ENCODE peak calls at places on chromosome 13, in ten cellular contexts. L is IMR-90, G is Peyer's patch, W is esophagus squamous epithelium, R is testis, O is stomach, M is NB4, F is heart left ventricle, Q is right lobe of liver, N is transverse colon. C is an unnamed sample.

GRCh38 chr13:34156841-34157365 is 339.0 kb downstream of the RFC3 start:
- DNase-seq in O (peak; percentile 85), R (peak; percentile 22), Q (no peak), G (peak; percentile 62), F (peak; percentile 38), L (peak; percentile 95), N (peak; percentile 80), M (peak; percentile 78), W (no peak), C (peak; percentile 67)

GRCh38 chr13:40230833-40231266 is 435.6 kb downstream of the FOXO1 start:
- DNase-seq in F (no peak), N (no peak), W (no peak), Q (no peak), O (no peak), M (peak; percentile 9), G (no peak), R (no peak), L (no peak), C (no peak)

GRCh38 chr13:98504029-98504351 is 72.9 kb downstream of the STK24 start:
- DNase-seq in W (no peak), O (no peak), F (no peak), L (no peak), G (no peak), R (no peak), N (no peak), M (no peak), Q (no peak), C (no peak)

GRCh38 chr13:35714588-35714987 is 238.1 kb upstream of the MAB21L1 start:
- DNase-seq in R (no peak), O (no peak), N (no peak), W (no peak), F (peak; percentile 71), L (no peak), G (no peak), Q (no peak), M (no peak), C (no peak)

GRCh38 chr13:70668293-70668692 is 560.0 kb upstream of the KLHL1 start:
- DNase-seq in Q (no peak), R (no peak), L (no peak), O (no peak), M (no peak), F (no peak), G (no peak), N (no peak), W (no peak), C (no peak)

GRCh38 chr13:39302855-39303254 is 264.6 kb downstream of the NHLRC3 start:
- DNase-seq in N (no peak), L (no peak), R (no peak), M (no peak), W (no peak), G (no peak), O (no peak), F (no peak), Q (no peak), C (no peak)

GRCh38 chr13:100301418-100301817 is 212.5 kb downstream of the PCCA start:
- DNase-seq in Q (no peak), R (no peak), L (no peak), W (no peak), F (no peak), N (no peak), O (no peak), G (no peak), M (no peak), C (no peak)

GRCh38 chr13:97582170-97582569 is 148.2 kb downstream of the RAP2A start:
- DNase-seq in Q (no peak), F (no peak), R (no peak), G (no peak), W (no peak), N (no peak), O (no peak), M (peak; percentile 52), L (no peak), C (no peak)

GRCh38 chr13:28532226-28533048 is 37.5 kb upstream of the FLT1 start:
- DNase-seq in L (no peak), Q (peak; percentile 66), F (peak; percentile 67), G (peak; percentile 61), R (peak; percentile 49), O (no peak), N (no peak), W (no peak), M (no peak), C (peak; percentile 81)

GRCh38 chr13:95154441-95154886 is 146.8 kb downstream of the ABCC4 start:
- DNase-seq in N (no peak), M (no peak), L (no peak), F (no peak), W (no peak), R (no peak), O (no peak), Q (no peak), G (no peak), C (no peak)

GRCh38 chr13:95155093-95155492 is 146.2 kb downstream of the ABCC4 start:
- DNase-seq in N (no peak), R (no peak), L (no peak), F (no peak), Q (no peak), G (no peak), O (no peak), M (no peak), W (no peak), C (no peak)

GRCh38 chr13:95156208-95156607 is 145.0 kb downstream of the ABCC4 start:
- DNase-seq in N (no peak), L (peak; percentile 17), F (no peak), G (no peak), O (no peak), Q (no peak), W (no peak), M (peak; percentile 6), R (no peak), C (no peak)

GRCh38 chr13:95155504-95155903 is 145.7 kb downstream of the ABCC4 start:
- DNase-seq in L (no peak), F (no peak), O (no peak), N (no peak), R (no peak), M (no peak), G (no peak), Q (no peak), W (no peak), C (no peak)

DNA sequence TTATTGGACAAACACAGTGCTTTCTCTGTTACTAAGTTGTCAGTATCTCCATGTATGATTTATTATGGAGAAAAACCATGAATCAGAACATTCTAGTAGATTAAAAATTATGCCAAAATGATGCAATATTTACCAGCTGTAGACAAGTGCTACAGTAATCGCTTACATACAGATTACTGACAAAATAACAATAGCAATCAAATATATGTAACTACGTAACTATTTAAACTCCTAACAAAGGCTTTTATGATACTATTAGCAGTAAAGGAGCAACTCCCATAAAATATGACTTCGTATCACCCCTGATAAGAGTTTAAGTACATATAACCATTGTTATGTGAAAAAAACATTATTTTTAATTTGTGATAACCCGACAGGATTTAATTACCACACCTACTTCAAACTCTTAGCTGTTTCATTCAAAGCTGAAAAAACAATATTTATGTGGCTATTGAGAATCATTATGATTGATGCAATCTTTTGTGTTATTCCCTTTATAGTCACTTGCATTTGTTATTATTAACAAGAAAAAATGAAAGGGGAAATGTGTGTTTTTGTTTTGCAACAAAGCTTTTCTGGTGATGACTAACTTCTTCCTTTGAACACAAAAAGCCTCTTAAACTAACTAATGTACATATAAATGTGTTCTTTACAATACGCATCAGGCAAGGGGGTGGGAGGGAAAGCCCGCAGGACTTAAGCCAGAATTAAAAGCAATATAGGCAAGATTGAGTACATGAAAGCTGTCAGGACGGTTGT is 147.4 kb downstream of the ABCC4 start:
- DNase-seq in Q (no peak), O (no peak), F (no peak), G (no peak), N (no peak), W (no peak), M (peak; percentile 5), L (peak; percentile 21), R (no peak), C (no peak)
- TF ChIP-seq POLR2A in Q (no peak), O (no peak), F (no peak), G (no peak), N (no peak), W (no peak), M (no peak), L (no peak), R (no peak), C (no peak)

DNA sequence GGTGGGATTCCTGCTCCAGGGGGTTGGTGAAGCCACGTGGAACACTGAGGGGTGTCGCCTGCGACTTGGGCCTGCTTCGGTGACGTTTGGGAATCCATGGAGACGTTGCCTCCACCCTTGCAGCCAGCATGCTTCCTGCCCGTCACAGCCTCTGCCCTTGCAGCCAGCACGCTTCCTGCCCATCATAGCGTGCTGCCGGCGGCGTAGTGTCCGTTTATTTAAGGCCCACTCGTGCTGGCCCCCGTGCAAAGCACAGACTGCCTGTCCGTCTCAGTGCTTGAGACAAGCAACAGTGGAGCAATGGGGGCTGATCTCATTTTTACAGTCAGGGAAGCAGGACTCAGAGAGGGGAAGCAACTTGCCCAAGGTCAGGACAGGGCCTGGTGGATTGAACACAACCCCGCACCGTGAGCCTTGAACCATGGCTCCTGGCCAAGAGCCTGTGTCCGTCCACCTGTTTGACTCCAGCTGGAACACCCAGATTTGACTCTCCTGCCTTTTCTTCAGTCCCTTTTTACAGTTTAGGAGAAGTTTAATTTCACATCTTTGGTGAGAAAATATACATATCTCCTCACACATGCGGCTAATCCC is 149.6 kb downstream of the TEX29 start:
- DNase-seq in O (no peak), N (no peak), F (no peak), G (no peak), R (peak; percentile 7), L (no peak), Q (no peak), W (no peak), M (no peak), C (peak; percentile 81)
- H3K4me3 ChIP-seq in O (no peak overlapping the region), N (no peak overlapping the region), F (no peak overlapping the region), G (no peak overlapping the region), R (no peak overlapping the region), L (no peak overlapping the region), Q (no peak overlapping the region), W (no peak overlapping the region), M (no peak overlapping the region), C (no peak overlapping the region)

DNA sequence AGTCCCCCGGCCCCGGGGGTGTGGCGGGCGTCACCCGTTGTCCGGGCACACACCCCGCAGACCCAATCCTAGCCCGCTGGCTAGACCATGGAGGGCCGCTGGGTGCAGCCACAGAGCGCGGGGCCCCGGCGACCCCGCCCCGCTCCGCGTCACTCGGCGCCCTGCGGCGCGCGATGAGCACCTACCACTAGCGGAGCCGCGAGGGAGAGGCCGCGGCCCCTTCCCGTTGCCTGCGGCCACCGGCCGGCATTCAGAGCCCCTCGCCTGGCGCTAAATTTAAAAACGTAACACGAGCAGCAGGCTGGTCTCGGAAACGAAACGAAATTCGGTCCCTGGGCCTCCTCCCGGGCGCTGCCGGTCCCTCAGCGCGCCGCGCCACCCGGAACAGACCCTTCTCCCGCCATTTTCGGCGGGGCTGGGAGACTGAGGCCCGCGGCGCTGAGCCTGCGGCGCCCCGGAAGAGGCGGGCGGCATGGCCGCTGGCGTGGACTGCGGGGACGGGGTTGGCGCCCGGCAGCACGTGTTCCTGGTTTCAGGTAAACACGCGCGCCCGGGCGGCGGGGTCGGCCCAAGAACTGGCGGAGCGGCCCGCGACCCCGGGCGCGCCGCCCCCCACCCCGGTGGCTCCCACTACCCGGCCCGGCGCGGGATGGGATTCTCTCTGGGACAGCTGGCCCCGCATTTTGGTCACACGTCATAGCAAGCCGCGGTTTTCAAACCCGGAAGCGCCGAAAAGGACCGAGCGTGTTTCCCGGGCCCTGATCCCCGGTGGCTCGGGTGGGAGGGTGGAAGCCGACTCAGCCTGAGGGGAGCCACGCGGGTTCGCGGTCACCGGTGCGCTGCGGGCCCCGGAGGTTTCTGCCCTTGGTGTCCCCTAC is at the start of gene RNASEH2B:
- DNase-seq in M (peak; percentile 92), W (peak; percentile 8), N (peak; percentile 73), O (peak; percentile 68), G (peak; percentile 83), F (peak; percentile 79), L (peak; percentile 40), R (peak; percentile 71), Q (peak; percentile 84), C (peak; percentile 94)
- TF ChIP-seq POLR2A in M (peak; percentile 92), W (peak; percentile 48), N (peak; percentile 69), O (no peak), G (peak; percentile 45), F (peak; percentile 55), L (peak; percentile 78), R (no peak), Q (peak; percentile 76), C (peak; percentile 57)

GRCh38 chr13:46496086-46496485 is 56.9 kb upstream of the LRCH1 start:
- DNase-seq in F (no peak), G (no peak), Q (no peak), R (no peak), M (no peak), N (no peak), L (no peak), O (no peak), W (no peak), C (no peak)
- H3K4me3 ChIP-seq in F (no peak overlapping the region), G (no peak overlapping the region), Q (no peak overlapping the region), R (no peak overlapping the region), M (no peak overlapping the region), N (no peak overlapping the region), L (no peak overlapping the region), O (no peak overlapping the region), W (no peak overlapping the region), C (no peak overlapping the region)